ENCODE peak calls at places on chromosomes 3 and 15, in five cellular contexts. O, J, N, Y and P are unnamed samples.
A peak's percentile ranks its signal among the peaks of the same experiment; 100 is the strongest.

GRCh38 chr3:151557068-151557467 is 96.2 kb upstream of the IGSF10 start:
- DNase-seq in O (no peak), J (no peak), N (no peak), Y (no peak), P (no peak)

GRCh38 chr3:113405180-113405579 is 36.1 kb downstream of the CFAP44 start:
- DNase-seq in O (peak; percentile 18), J (no peak), N (no peak), Y (no peak), P (no peak)

GRCh38 chr3:187914231-187914630 is 169.0 kb upstream of the BCL6 start:
- DNase-seq in O (no peak), J (no peak), N (no peak), Y (no peak), P (no peak)

GRCh38 chr15:40093224-40093842 is 15.3 kb downstream of the BMF start:
- DNase-seq in O (no peak), J (no peak), N (peak; percentile 34), Y (no peak), P (peak; percentile 77)

GRCh38 chr3:97981886-97982285 is 9.7 kb upstream of the RIOX2 start:
- DNase-seq in O (no peak), J (no peak), N (no peak), Y (no peak), P (no peak)

GRCh38 chr3:67550541-67550940 is 103.9 kb downstream of the SUCLG2 start:
- DNase-seq in O (no peak), J (no peak), N (no peak), Y (no peak), P (no peak)

GRCh38 chr3:150454085-150454484 is 46.0 kb downstream of the TSC22D2 start:
- DNase-seq in O (no peak), J (no peak), N (no peak), Y (no peak), P (no peak)

GRCh38 chr3:129045675-129046036 is 14.9 kb upstream of the GP9 start:
- DNase-seq in O (no peak), J (peak; percentile 22), N (no peak), Y (no peak), P (no peak)

GRCh38 chr3:148158210-148158609 is 539.5 kb upstream of the AGTR1 start:
- DNase-seq in O (peak; percentile 81), J (no peak), N (no peak), Y (no peak), P (no peak)